ENCODE peak calls at places on chromosomes 4 and X, in four cellular contexts. Y is PC-9, C is astrocyte of the cerebellum, V is bronchial epithelial cell. U is an unnamed sample.

GRCh38 chr4:67940505-67940904 is 22.8 kb downstream of the TMPRSS11A start:
- DNase-seq in Y (no peak), C (no peak), V (peak; percentile 46), U (no peak)

GRCh38 chrX:133981908-133982307 is 3.5 kb downstream of the GPC3 start:
- DNase-seq in Y (no peak), C (no peak), V (no peak), U (no peak)

GRCh38 chr4:70041652-70042286 is 8.5 kb upstream of the HTN1 start:
- DNase-seq in Y (no peak), C (no peak), V (no peak), U (no peak)

GRCh38 chrX:155768036-155768769 is 112.9 kb upstream of the VAMP7 start:
- DNase-seq in Y (peak; percentile 70), C (no peak), V (peak; percentile 49), U (no peak)

GRCh38 chrX:75038925-75039324 is 113.7 kb upstream of the NEXMIF start:
- DNase-seq in Y (no peak), C (no peak), V (peak; percentile 7), U (no peak)

GRCh38 chr4:144399927-144400326 is 246.0 kb upstream of the HHIP start:
- DNase-seq in Y (peak; percentile 46), C (peak; percentile 91), V (peak; percentile 97), U (peak; percentile 92)

GRCh38 chr4:20255823-20256222 is 4.1 kb downstream of the SLIT2 start:
- DNase-seq in Y (no peak), C (no peak), V (no peak), U (no peak)

GRCh38 chr4:99293357-99293756 is 2.6 kb upstream of the ADH1A start:
- DNase-seq in Y (no peak), C (no peak), V (no peak), U (no peak)

GRCh38 chr4:122827899-122828601 is 1.4 kb downstream of the FGF2 start:
- DNase-seq in Y (no peak), C (peak; percentile 33), V (peak; percentile 48), U (peak; percentile 43)

GRCh38 chr4:110198472-110199419 is at the start of gene ELOVL6:
- DNase-seq in Y (peak; percentile 68), C (peak; percentile 44), V (peak; percentile 44), U (no peak)

GRCh38 chrX:109732780-109733657 is at the start of gene ACSL4:
- DNase-seq in Y (peak; percentile 78), C (peak; percentile 39), V (peak; percentile 59), U (peak; percentile 35)

GRCh38 chr4:119394826-119395225 is 72.9 kb upstream of the FABP2 start:
- DNase-seq in Y (no peak), C (no peak), V (no peak), U (no peak)

GRCh38 chr4:101345271-101345595 is 2.1 kb downstream of the PPP3CA start:
- DNase-seq in Y (no peak), C (no peak), V (peak; percentile 19), U (no peak)

GRCh38 chr4:7929530-7929951 is 10.1 kb downstream of the AFAP1 start:
- DNase-seq in Y (peak; percentile 77), C (no peak), V (peak; percentile 88), U (no peak)

GRCh38 chrX:19552793-19553192 is 37.5 kb upstream of the MAP3K15 start:
- DNase-seq in Y (no peak), C (no peak), V (no peak), U (no peak)

GRCh38 chr4:48943387-48943786 is 36.8 kb upstream of the OCIAD2 start:
- DNase-seq in Y (no peak), C (no peak), V (peak; percentile 62), U (no peak)

GRCh38 chrX:51697397-51697796 is 12.9 kb upstream of the CENPVL1 start:
- DNase-seq in Y (no peak), C (no peak), V (no peak), U (no peak)

GRCh38 chr4:38237139-38237538 is 276.9 kb downstream of the PTTG2 start:
- DNase-seq in Y (peak; percentile 88), C (peak; percentile 60), V (peak; percentile 98), U (no peak)

GRCh38 chr4:109559625-109559982 is 442 bp upstream of the MCUB start:
- DNase-seq in Y (no peak), C (no peak), V (no peak), U (no peak)

GRCh38 chr4:143768007-143768591 is 67.6 kb upstream of the FREM3 start:
- DNase-seq in Y (no peak), C (peak; percentile 18), V (no peak), U (no peak)

GRCh38 chr4:119093042-119093827 is 42.4 kb upstream of the MYOZ2 start:
- DNase-seq in Y (no peak), C (no peak), V (peak; percentile 66), U (no peak)

GRCh38 chrX:115413246-115413878 is 123.8 kb downstream of the LUZP4 start:
- DNase-seq in Y (no peak), C (no peak), V (no peak), U (no peak)

GRCh38 chr4:120694973-120695372 is 227.6 kb downstream of the PRDM5 start:
- DNase-seq in Y (no peak), C (peak; percentile 34), V (peak; percentile 76), U (peak; percentile 21)

GRCh38 chr4:17511041-17511949 is 595 bp downstream of the QDPR start:
- DNase-seq in Y (no peak), C (no peak), V (peak; percentile 10), U (no peak)

GRCh38 chrX:97547873-97548578 is 664.3 kb downstream of the RPA4 start:
- DNase-seq in Y (no peak), C (no peak), V (peak; percentile 17), U (no peak)

GRCh38 chr4:9703391-9703790 is 78.0 kb upstream of the DRD5 start:
- DNase-seq in Y (peak; percentile 41), C (no peak), V (peak; percentile 43), U (no peak)

GRCh38 chr4:15197005-15197404 is 194.7 kb downstream of the CPEB2 start:
- DNase-seq in Y (no peak), C (no peak), V (peak; percentile 27), U (no peak)

GRCh38 chrX:75115707-75116413 is 40.2 kb downstream of the ABCB7 start:
- DNase-seq in Y (no peak), C (no peak), V (no peak), U (no peak)

GRCh38 chr4:14920759-14921313 is 81.4 kb upstream of the CPEB2 start:
- DNase-seq in Y (no peak), C (no peak), V (no peak), U (no peak)

GRCh38 chr4:124970011-124970410 is 257.5 kb upstream of the ANKRD50 start:
- DNase-seq in Y (no peak), C (peak; percentile 57), V (peak; percentile 30), U (no peak)

GRCh38 chr4:4260185-4260751 is 12.2 kb upstream of the TMEM128 start:
- DNase-seq in Y (peak; percentile 52), C (peak; percentile 22), V (peak; percentile 72), U (no peak)

GRCh38 chr4:7430368-7430964 is 4.3 kb downstream of the PSAPL1 start:
- DNase-seq in Y (peak; percentile 48), C (no peak), V (peak; percentile 12), U (no peak)

GRCh38 chrX:100417671-100418070 is 7.6 kb upstream of the PCDH19 start:
- DNase-seq in Y (no peak), C (no peak), V (no peak), U (no peak)

GRCh38 chr4:168781341-168781740 is 228.7 kb downstream of the CBR4 start:
- DNase-seq in Y (no peak), C (no peak), V (no peak), U (no peak)

GRCh38 chr4:168781884-168782283 is 228.2 kb downstream of the CBR4 start:
- DNase-seq in Y (no peak), C (no peak), V (peak; percentile 67), U (no peak)

GRCh38 chr4:168776382-168776781 is 233.7 kb downstream of the CBR4 start:
- DNase-seq in Y (no peak), C (no peak), V (no peak), U (no peak)

GRCh38 chr4:168773388-168774195 is 236.5 kb downstream of the CBR4 start:
- DNase-seq in Y (no peak), C (no peak), V (no peak), U (no peak)

GRCh38 chr4:168777277-168777965 is 232.6 kb downstream of the CBR4 start:
- DNase-seq in Y (no peak), C (no peak), V (no peak), U (no peak)
- TF ChIP-seq CTCF in Y (no peak), C (no peak), V (no peak), U (no peak)

DNA sequence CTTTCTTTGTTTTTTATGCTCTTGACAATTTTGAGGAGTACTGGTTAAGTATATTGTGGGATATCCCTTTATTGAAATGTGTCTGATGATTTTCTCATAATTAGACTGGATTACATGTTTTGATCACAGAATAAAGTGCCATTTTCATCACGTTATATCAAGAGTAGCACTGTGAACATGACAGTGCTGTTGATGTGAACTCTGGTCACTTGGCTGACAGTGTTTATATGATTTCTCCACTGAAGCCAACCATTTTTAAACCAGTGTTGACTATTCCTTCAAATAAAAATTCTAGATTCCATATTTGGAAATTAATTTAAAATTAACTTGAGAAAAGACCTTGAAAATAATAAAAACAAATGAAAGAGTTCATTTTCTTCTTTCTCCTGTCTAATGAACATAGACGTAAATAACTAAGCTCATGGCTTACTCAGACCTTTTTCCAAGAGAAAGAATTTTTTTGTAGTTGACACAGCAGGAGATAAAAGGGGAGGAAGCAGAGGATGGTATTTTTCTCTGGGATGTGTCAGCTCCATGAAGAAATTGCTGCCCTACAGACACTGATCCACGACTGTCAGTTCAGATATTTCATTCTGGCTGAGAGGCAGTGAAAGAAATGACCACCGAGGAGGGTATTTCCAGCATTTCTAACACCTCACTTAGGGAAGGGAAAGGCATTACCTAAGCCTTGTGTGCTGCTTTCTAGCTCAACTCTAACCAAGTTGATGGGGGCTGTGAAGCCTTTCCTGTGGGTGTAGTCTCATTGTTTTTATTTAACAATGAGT is 150.9 kb upstream of the ANK2 start:
- DNase-seq in Y (no peak), C (no peak), V (no peak), U (peak; percentile 39)
- H3K4me3 ChIP-seq in Y (no peak overlapping the region), C (no peak overlapping the region), V (no peak overlapping the region), U (no peak overlapping the region)

DNA sequence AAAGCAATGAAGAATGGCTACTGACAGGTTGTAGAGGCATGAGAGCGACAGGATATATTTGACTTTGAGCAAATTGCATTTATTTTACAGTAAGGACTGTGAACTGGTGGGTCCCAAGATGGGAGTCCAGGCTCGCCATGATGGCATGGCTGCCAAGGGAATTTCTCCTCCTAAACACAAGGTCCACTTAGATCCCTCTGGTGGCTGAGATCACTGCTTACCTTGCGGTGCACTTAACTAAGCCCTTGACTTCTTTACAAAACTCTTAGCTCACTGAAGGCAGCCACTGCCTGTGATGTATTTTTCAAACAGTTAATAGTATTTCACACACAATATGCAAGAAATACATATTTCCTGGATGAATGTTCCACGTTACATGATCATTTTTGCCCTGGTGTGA is 50.3 kb upstream of the SORBS2 start:
- DNase-seq in Y (no peak), C (no peak), V (no peak), U (no peak)
- TF ChIP-seq CTCF in Y (no peak), C (no peak), V (no peak), U (no peak)

GRCh38 chr4:159279084-159279483 is 176.2 kb downstream of the RAPGEF2 start:
- DNase-seq in Y (no peak), C (no peak), V (no peak), U (no peak)
- H3K4me3 ChIP-seq in Y (no peak overlapping the region), C (no peak overlapping the region), V (no peak overlapping the region), U (no peak overlapping the region)

DNA sequence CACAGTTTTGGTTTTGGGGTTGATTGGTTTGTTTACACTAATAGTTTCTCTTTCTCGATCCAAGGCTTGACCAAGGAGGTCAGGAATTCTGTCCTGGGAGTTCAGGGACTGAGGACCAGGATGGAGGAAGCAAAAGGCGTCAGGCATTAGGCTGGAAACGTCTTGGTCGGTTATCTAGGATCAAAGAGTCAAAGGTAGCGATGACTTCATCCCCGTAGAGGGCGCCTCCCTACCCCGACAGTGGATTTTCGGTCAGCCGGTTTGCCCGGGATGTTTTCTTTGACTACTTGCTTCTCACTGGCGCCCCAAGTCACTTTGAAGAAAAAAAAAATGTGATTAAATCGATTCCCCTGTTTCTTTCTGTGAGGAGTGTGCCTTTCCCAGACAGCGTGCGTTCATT is 985 bp upstream of the FHDC1 start:
- DNase-seq in Y (peak; percentile 68), C (no peak), V (peak; percentile 46), U (no peak)
- TF ChIP-seq CTCF in Y (no peak), C (peak; percentile 3), V (peak; percentile 29), U (peak; percentile 1)